ENCODE peak calls at places on chromosomes 6 and 20, in five cellular contexts. D is Peyer's patch, P is uterus, L is fibroblast of lung, S is mammary epithelial cell. B is an unnamed sample.
A peak's percentile ranks its signal among the peaks of the same experiment; 100 is the strongest.

GRCh38 chr6:155412335-155412734 is 43.3 kb downstream of the NOX3 start:
- DNase-seq in L (peak; percentile 37), P (no peak), S (no peak), D (no peak), B (no peak)

GRCh38 chr20:9027626-9028025 is 41.3 kb upstream of the PLCB4 start:
- DNase-seq in P (no peak), D (no peak), S (no peak), L (no peak), B (no peak)

GRCh38 chr6:28643017-28643740 is 117.5 kb downstream of the GPX5 start:
- DNase-seq in D (no peak), L (peak; percentile 63), S (peak; percentile 86), P (no peak), B (no peak)

GRCh38 chr20:16575390-16576140 is 2.3 kb upstream of the KIF16B start:
- DNase-seq in D (no peak), L (no peak), S (no peak), P (no peak), B (peak; percentile 32)

GRCh38 chr20:6026051-6026450 is 27.8 kb downstream of the LRRN4 start:
- DNase-seq in S (peak; percentile 65), D (no peak), L (peak; percentile 56), P (no peak), B (no peak)

GRCh38 chr6:45830441-45831139 is 185.1 kb downstream of the CLIC5 start:
- DNase-seq in P (no peak), L (no peak), D (peak; percentile 60), S (peak; percentile 24), B (no peak)

GRCh38 chr6:36290668-36291620 is 21.1 kb downstream of the PNPLA1 start:
- DNase-seq in P (no peak), S (peak; percentile 15), L (peak; percentile 54), D (peak; percentile 88), B (peak; percentile 77)

GRCh38 chr6:20444786-20445271 is 43.1 kb downstream of the E2F3 start:
- DNase-seq in P (no peak), D (no peak), S (peak; percentile 43), L (no peak), B (no peak)

GRCh38 chr6:118963003-118963402 is 28.0 kb upstream of the MCM9 start:
- DNase-seq in D (no peak), P (no peak), S (no peak), L (peak; percentile 44), B (no peak)

GRCh38 chr6:658244-658643 is 1.3 kb upstream of the HUS1B start:
- DNase-seq in S (no peak), P (no peak), D (no peak), L (peak; percentile 68), B (no peak)

GRCh38 chr20:55415567-55416142 is 589.7 kb downstream of the CBLN4 start:
- DNase-seq in D (no peak), S (peak; percentile 45), P (no peak), L (no peak), B (no peak)

GRCh38 chr6:100614933-100615332 is 150.2 kb upstream of the SIM1 start:
- DNase-seq in P (no peak), D (no peak), L (no peak), S (no peak), B (no peak)

GRCh38 chr6:166904101-166904746 is 52.1 kb downstream of the RNASET2 start:
- DNase-seq in D (no peak), L (no peak), P (no peak), S (no peak), B (no peak)

GRCh38 chr20:58398254-58398653 is 9.2 kb downstream of the VAPB start:
- DNase-seq in P (no peak), L (no peak), D (no peak), S (no peak), B (no peak)

GRCh38 chr20:21509597-21510331 is 4.1 kb downstream of the NKX2-2 start:
- DNase-seq in S (no peak), L (peak; percentile 27), P (no peak), D (no peak), B (no peak)

GRCh38 chr6:43695078-43695966 is 7.7 kb upstream of the MRPS18A start:
- DNase-seq in S (no peak), L (no peak), P (no peak), D (peak; percentile 77), B (peak; percentile 94)

DNA sequence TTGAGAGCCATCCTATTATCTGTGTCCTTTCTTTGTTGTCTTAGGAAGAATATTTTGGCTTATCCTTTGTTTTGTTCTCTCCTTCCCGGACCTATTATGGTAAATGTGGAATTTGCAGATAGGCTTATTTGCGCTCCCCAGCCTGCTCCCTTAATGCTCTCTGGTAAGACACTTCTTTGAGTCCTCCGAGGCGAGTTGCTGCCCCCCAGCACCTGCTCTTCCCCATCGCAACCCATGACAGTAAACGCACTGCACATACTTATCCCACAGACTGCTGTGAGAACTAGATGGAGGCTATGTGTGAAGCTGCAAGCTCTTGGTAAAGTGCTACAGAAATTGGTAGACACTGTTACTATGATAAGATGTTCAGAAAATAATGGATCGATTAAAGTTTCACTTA is 47.0 kb upstream of the ESR1 start:
- DNase-seq in D (no peak), S (no peak), P (no peak), L (no peak), B (no peak)
- H3K27ac ChIP-seq in D (no peak overlapping the region), S (no peak overlapping the region), P (no peak overlapping the region), L (no peak overlapping the region), B (no peak overlapping the region)

GRCh38 chr20:50346372-50347347 is 156.0 kb downstream of the CEBPB start:
- DNase-seq in L (peak; percentile 94), S (peak; percentile 66), D (peak; percentile 84), P (peak; percentile 88), B (peak; percentile 83)
- H3K4me3 ChIP-seq in L (no peak overlapping the region), S (no peak overlapping the region), D (no peak overlapping the region), P (no peak overlapping the region), B (no peak overlapping the region)

GRCh38 chr20:38250607-38251006 is 9.9 kb downstream of the KIAA1755 start:
- DNase-seq in P (no peak), D (no peak), L (no peak), S (no peak), B (no peak)

GRCh38 chr20:38252292-38253288 is 7.9 kb downstream of the KIAA1755 start:
- DNase-seq in P (no peak), L (no peak), S (no peak), D (no peak), B (no peak)

GRCh38 chr20:38246357-38247165 is 14.0 kb downstream of the KIAA1755 start:
- DNase-seq in S (no peak), L (no peak), P (peak; percentile 59), D (no peak), B (no peak)

GRCh38 chr20:38247166-38247509 is 13.4 kb downstream of the KIAA1755 start:
- DNase-seq in L (no peak), P (no peak), S (no peak), D (no peak), B (no peak)

GRCh38 chr20:38249536-38250310 is 10.8 kb downstream of the KIAA1755 start:
- DNase-seq in S (no peak), P (no peak), L (no peak), D (no peak), B (no peak)
- H3K36me3 ChIP-seq in S (no peaks in the 10 kb centered on the region), P (no peaks in the 10 kb centered on the region), L (no peaks in the 10 kb centered on the region), D (no peaks in the 10 kb centered on the region), B (no peaks in the 10 kb centered on the region)

GRCh38 chr20:59597240-59597639 is 7.1 kb upstream of the PHACTR3 start:
- DNase-seq in S (no peak), D (no peak), L (no peak), P (no peak), B (no peak)
- H3K27ac ChIP-seq in S (no peak overlapping the region), D (no peak overlapping the region), L (no peak overlapping the region), P (no peak overlapping the region), B (no peak overlapping the region)

GRCh38 chr6:7047071-7047470 is 60.7 kb upstream of the RREB1 start:
- DNase-seq in P (no peak), L (no peak), S (no peak), D (no peak), B (no peak)
- H3K4me3 ChIP-seq in P (no peak overlapping the region), L (no peak overlapping the region), S (no peak overlapping the region), D (no peak overlapping the region), B (no peak overlapping the region)

GRCh38 chr6:129598244-129599187 is 111.5 kb downstream of the ARHGAP18 start:
- DNase-seq in P (no peak), D (no peak), L (peak; percentile 91), S (peak; percentile 53), B (no peak)

GRCh38 chr6:129597023-129597713 is 112.8 kb downstream of the ARHGAP18 start:
- DNase-seq in P (no peak), L (no peak), S (no peak), D (no peak), B (no peak)

GRCh38 chr6:129603731-129604130 is 106.2 kb downstream of the ARHGAP18 start:
- DNase-seq in D (no peak), P (no peak), L (no peak), S (no peak), B (no peak)

GRCh38 chr6:129601323-129601722 is 108.7 kb downstream of the ARHGAP18 start:
- DNase-seq in L (no peak), P (no peak), D (no peak), S (no peak), B (no peak)

GRCh38 chr6:129599467-129599866 is 110.5 kb downstream of the ARHGAP18 start:
- DNase-seq in L (no peak), S (no peak), P (no peak), D (no peak), B (no peak)
- H3K36me3 ChIP-seq in L (peaks cover 2% of the 10 kb centered on the region), S (peaks cover 11% of the 10 kb centered on the region), P (no peaks in the 10 kb centered on the region), D (no peaks in the 10 kb centered on the region), B (no peaks in the 10 kb centered on the region)

DNA sequence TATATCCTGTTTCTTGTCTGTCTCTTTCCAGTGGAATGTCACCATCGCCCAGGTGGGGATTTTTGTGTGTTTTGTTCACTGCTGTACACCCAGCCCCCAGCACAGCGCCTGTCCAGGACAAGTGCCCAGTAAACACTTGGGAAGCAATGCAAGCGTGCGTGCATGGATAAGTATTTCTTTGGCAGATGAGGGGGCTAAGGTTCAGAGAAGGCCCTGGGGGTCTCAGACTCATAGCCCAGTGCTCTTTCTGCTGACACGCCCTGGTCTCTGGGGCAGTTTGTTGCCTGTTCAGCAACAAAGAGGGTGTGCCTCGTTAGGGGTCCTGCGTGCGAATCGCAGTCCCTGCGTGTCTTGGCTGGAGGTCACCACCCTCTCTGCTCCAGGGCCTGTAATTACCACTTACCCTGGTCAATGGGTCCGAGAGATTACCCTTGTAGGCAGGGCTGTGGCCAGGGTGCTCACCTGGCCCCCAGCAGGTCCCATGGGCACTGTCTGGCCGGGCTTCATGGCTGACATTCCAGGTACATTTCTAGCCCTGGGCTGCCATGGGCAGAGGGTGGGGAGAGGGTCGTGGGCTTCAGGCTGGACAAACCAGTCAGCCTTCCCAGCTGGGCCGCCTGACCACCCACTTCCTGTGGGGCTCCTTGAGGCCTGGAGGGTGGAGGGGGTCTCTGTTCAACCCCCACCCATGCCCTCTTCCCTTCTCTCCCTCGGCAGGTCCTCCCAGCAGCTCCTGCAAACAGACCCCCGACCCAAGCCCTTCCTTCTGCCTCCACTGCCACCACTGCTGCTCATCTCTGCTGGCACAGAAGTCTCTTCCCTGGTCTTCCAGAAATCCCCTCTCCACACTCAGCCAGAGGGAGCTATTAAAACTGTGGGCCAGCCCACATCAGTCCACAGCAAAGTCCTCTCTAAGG is 87.1 kb downstream of the CEBPB start:
- DNase-seq in S (no peak), D (no peak), L (no peak), P (no peak), B (no peak)
- H3K27ac ChIP-seq in S (no peak overlapping the region), D (peak overlapping the region; percentile 52), L (no peak overlapping the region), P (peak overlapping the region; percentile 76), B (no peak overlapping the region)